ENCODE peak calls at places on chromosomes 12 and 14, in eight cellular contexts. One of them, this sample, is unnamed.
A peak's percentile ranks its signal among the peaks of the same experiment; 100 is the strongest.

GRCh38 chr12:3273409-3273853 is 196.3 kb downstream of the TSPAN9 start:
- DNase-seq in fibroblast of lung: peak; percentile 71
- DNase-seq in tibial nerve: no peak
- DNase-seq in LNCaP clone FGC: no peak
- DNase-seq in pancreas: no peak
- DNase-seq in lower leg skin: no peak
- DNase-seq in cardiac fibroblast: no peak
- DNase-seq in fibroblast of mammary gland: no peak
- DNase-seq in this sample: no peak

GRCh38 chr12:46516933-46517578 is 144.5 kb upstream of the SLC38A2 start:
- DNase-seq in tibial nerve: no peak
- DNase-seq in pancreas: no peak
- DNase-seq in cardiac fibroblast: no peak
- DNase-seq in fibroblast of lung: no peak
- DNase-seq in LNCaP clone FGC: no peak
- DNase-seq in fibroblast of mammary gland: no peak
- DNase-seq in lower leg skin: no peak
- DNase-seq in this sample: peak; percentile 90

GRCh38 chr14:21066882-21067502 is 3.1 kb upstream of the ARHGEF40 start:
- DNase-seq in tibial nerve: no peak
- DNase-seq in cardiac fibroblast: no peak
- DNase-seq in pancreas: no peak
- DNase-seq in lower leg skin: no peak
- DNase-seq in fibroblast of mammary gland: no peak
- DNase-seq in LNCaP clone FGC: no peak
- DNase-seq in fibroblast of lung: no peak
- DNase-seq in this sample: no peak

GRCh38 chr12:105224399-105224798 is 11.6 kb downstream of the APPL2 start:
- DNase-seq in pancreas: no peak
- DNase-seq in fibroblast of lung: no peak
- DNase-seq in tibial nerve: no peak
- DNase-seq in LNCaP clone FGC: no peak
- DNase-seq in cardiac fibroblast: no peak
- DNase-seq in lower leg skin: no peak
- DNase-seq in fibroblast of mammary gland: no peak
- DNase-seq in this sample: no peak

GRCh38 chr12:13343380-13343779 is 146.9 kb downstream of the EMP1 start:
- DNase-seq in pancreas: no peak
- DNase-seq in lower leg skin: no peak
- DNase-seq in fibroblast of mammary gland: peak; percentile 90
- DNase-seq in fibroblast of lung: peak; percentile 20
- DNase-seq in tibial nerve: no peak
- DNase-seq in cardiac fibroblast: no peak
- DNase-seq in LNCaP clone FGC: no peak
- DNase-seq in this sample: no peak

GRCh38 chr12:32052300-32052691 is 54.4 kb upstream of the BICD1 start:
- DNase-seq in cardiac fibroblast: no peak
- DNase-seq in tibial nerve: no peak
- DNase-seq in pancreas: no peak
- DNase-seq in fibroblast of mammary gland: no peak
- DNase-seq in fibroblast of lung: no peak
- DNase-seq in LNCaP clone FGC: no peak
- DNase-seq in lower leg skin: no peak
- DNase-seq in this sample: no peak

GRCh38 chr14:31205681-31206535 is 1.7 kb downstream of the HECTD1 start:
- DNase-seq in tibial nerve: no peak
- DNase-seq in fibroblast of mammary gland: peak; percentile 90
- DNase-seq in lower leg skin: no peak
- DNase-seq in fibroblast of lung: peak; percentile 75
- DNase-seq in pancreas: no peak
- DNase-seq in LNCaP clone FGC: peak; percentile 25
- DNase-seq in cardiac fibroblast: peak; percentile 69
- DNase-seq in this sample: peak; percentile 24

GRCh38 chr12:99810718-99811593 is 163.4 kb downstream of the GARIN6 start:
- DNase-seq in fibroblast of mammary gland: peak; percentile 69
- DNase-seq in fibroblast of lung: peak; percentile 29
- DNase-seq in lower leg skin: no peak
- DNase-seq in pancreas: no peak
- DNase-seq in cardiac fibroblast: peak; percentile 37
- DNase-seq in tibial nerve: no peak
- DNase-seq in LNCaP clone FGC: peak; percentile 84
- DNase-seq in this sample: peak; percentile 4

GRCh38 chr12:103712191-103712590 is 125.1 kb downstream of the STAB2 start:
- DNase-seq in tibial nerve: no peak
- DNase-seq in cardiac fibroblast: no peak
- DNase-seq in fibroblast of lung: no peak
- DNase-seq in fibroblast of mammary gland: no peak
- DNase-seq in lower leg skin: no peak
- DNase-seq in LNCaP clone FGC: no peak
- DNase-seq in pancreas: no peak
- DNase-seq in this sample: no peak

GRCh38 chr14:73426877-73427276 is 31.5 kb downstream of the NUMB start:
- DNase-seq in pancreas: no peak
- DNase-seq in fibroblast of lung: peak; percentile 83
- DNase-seq in LNCaP clone FGC: no peak
- DNase-seq in lower leg skin: no peak
- DNase-seq in tibial nerve: no peak
- DNase-seq in cardiac fibroblast: peak; percentile 65
- DNase-seq in fibroblast of mammary gland: peak; percentile 69
- DNase-seq in this sample: peak; percentile 14

GRCh38 chr14:104184911-104185499 is 46.6 kb downstream of the KIF26A start:
- DNase-seq in pancreas: no peak
- DNase-seq in fibroblast of mammary gland: no peak
- DNase-seq in cardiac fibroblast: peak; percentile 37
- DNase-seq in LNCaP clone FGC: peak; percentile 8
- DNase-seq in tibial nerve: no peak
- DNase-seq in fibroblast of lung: no peak
- DNase-seq in lower leg skin: no peak
- DNase-seq in this sample: no peak

GRCh38 chr14:32947792-32948191 is 9.1 kb downstream of the NPAS3 start:
- DNase-seq in tibial nerve: no peak
- DNase-seq in lower leg skin: no peak
- DNase-seq in fibroblast of mammary gland: no peak
- DNase-seq in cardiac fibroblast: no peak
- DNase-seq in LNCaP clone FGC: no peak
- DNase-seq in pancreas: no peak
- DNase-seq in fibroblast of lung: no peak
- DNase-seq in this sample: no peak

GRCh38 chr14:104117341-104118005 is 20.9 kb upstream of the KIF26A start:
- DNase-seq in pancreas: no peak
- DNase-seq in fibroblast of lung: no peak
- DNase-seq in fibroblast of mammary gland: no peak
- DNase-seq in tibial nerve: no peak
- DNase-seq in cardiac fibroblast: no peak
- DNase-seq in LNCaP clone FGC: no peak
- DNase-seq in lower leg skin: no peak
- DNase-seq in this sample: no peak

GRCh38 chr14:91453744-91454143 is 36.1 kb upstream of the CCDC88C start:
- DNase-seq in fibroblast of mammary gland: no peak
- DNase-seq in cardiac fibroblast: no peak
- DNase-seq in tibial nerve: no peak
- DNase-seq in LNCaP clone FGC: no peak
- DNase-seq in fibroblast of lung: no peak
- DNase-seq in lower leg skin: no peak
- DNase-seq in pancreas: no peak
- DNase-seq in this sample: no peak

GRCh38 chr14:91466192-91466591 is 43.9 kb downstream of the PPP4R3A start:
- DNase-seq in pancreas: peak; percentile 15
- DNase-seq in lower leg skin: no peak
- DNase-seq in LNCaP clone FGC: no peak
- DNase-seq in tibial nerve: no peak
- DNase-seq in cardiac fibroblast: no peak
- DNase-seq in fibroblast of mammary gland: no peak
- DNase-seq in fibroblast of lung: peak; percentile 10
- DNase-seq in this sample: no peak

GRCh38 chr12:117494833-117495714 is 133.6 kb upstream of the NOS1 start:
- DNase-seq in fibroblast of mammary gland: no peak
- DNase-seq in LNCaP clone FGC: peak; percentile 42
- DNase-seq in lower leg skin: no peak
- DNase-seq in tibial nerve: no peak
- DNase-seq in fibroblast of lung: no peak
- DNase-seq in cardiac fibroblast: no peak
- DNase-seq in pancreas: peak; percentile 68
- DNase-seq in this sample: no peak

GRCh38 chr12:26185532-26186320 is 9.6 kb upstream of the SSPN start:
- DNase-seq in LNCaP clone FGC: no peak
- DNase-seq in tibial nerve: no peak
- DNase-seq in fibroblast of mammary gland: no peak
- DNase-seq in fibroblast of lung: peak; percentile 15
- DNase-seq in lower leg skin: no peak
- DNase-seq in cardiac fibroblast: no peak
- DNase-seq in pancreas: peak; percentile 14
- DNase-seq in this sample: no peak

GRCh38 chr14:63209160-63209559 is 4.9 kb downstream of the RHOJ start:
- DNase-seq in pancreas: no peak
- DNase-seq in lower leg skin: no peak
- DNase-seq in tibial nerve: no peak
- DNase-seq in cardiac fibroblast: no peak
- DNase-seq in fibroblast of mammary gland: no peak
- DNase-seq in LNCaP clone FGC: no peak
- DNase-seq in fibroblast of lung: peak; percentile 39
- DNase-seq in this sample: no peak

GRCh38 chr14:96626121-96626768 is 124.1 kb downstream of the PAPOLA start:
- DNase-seq in cardiac fibroblast: no peak
- DNase-seq in lower leg skin: no peak
- DNase-seq in fibroblast of mammary gland: no peak
- DNase-seq in fibroblast of lung: no peak
- DNase-seq in pancreas: no peak
- DNase-seq in LNCaP clone FGC: no peak
- DNase-seq in tibial nerve: no peak
- DNase-seq in this sample: no peak

GRCh38 chr14:71142375-71143038 is 235.2 kb downstream of the PCNX1 start:
- DNase-seq in lower leg skin: no peak
- DNase-seq in LNCaP clone FGC: no peak
- DNase-seq in cardiac fibroblast: peak; percentile 87
- DNase-seq in pancreas: no peak
- DNase-seq in tibial nerve: no peak
- DNase-seq in fibroblast of lung: peak; percentile 100
- DNase-seq in fibroblast of mammary gland: peak; percentile 94
- DNase-seq in this sample: peak; percentile 63

GRCh38 chr14:76919431-76919810 is 93.2 kb downstream of the LRRC74A start:
- DNase-seq in tibial nerve: no peak
- DNase-seq in LNCaP clone FGC: peak; percentile 50
- DNase-seq in fibroblast of lung: peak; percentile 46
- DNase-seq in pancreas: peak; percentile 43
- DNase-seq in cardiac fibroblast: no peak
- DNase-seq in lower leg skin: no peak
- DNase-seq in fibroblast of mammary gland: no peak
- DNase-seq in this sample: no peak
- H3K4me3 ChIP-seq in tibial nerve: peak overlapping the region; percentile 2
- H3K4me3 ChIP-seq in LNCaP clone FGC: no peak overlapping the region
- H3K4me3 ChIP-seq in fibroblast of lung: peak overlapping the region; percentile 0
- H3K4me3 ChIP-seq in pancreas: no peak overlapping the region
- H3K4me3 ChIP-seq in cardiac fibroblast: peak overlapping the region; percentile 14
- H3K4me3 ChIP-seq in lower leg skin: no peak overlapping the region
- H3K4me3 ChIP-seq in fibroblast of mammary gland: no peak overlapping the region
- H3K4me3 ChIP-seq in this sample: no peak overlapping the region

GRCh38 chr14:22846811-22847307 is 10.5 kb downstream of the MMP14 start:
- DNase-seq in tibial nerve: no peak
- DNase-seq in fibroblast of mammary gland: no peak
- DNase-seq in fibroblast of lung: no peak
- DNase-seq in cardiac fibroblast: no peak
- DNase-seq in LNCaP clone FGC: no peak
- DNase-seq in pancreas: no peak
- DNase-seq in lower leg skin: no peak
- DNase-seq in this sample: no peak
- TF ChIP-seq CTCF in tibial nerve: no peak
- TF ChIP-seq CTCF in fibroblast of mammary gland: no peak
- TF ChIP-seq CTCF in fibroblast of lung: no peak
- TF ChIP-seq CTCF in cardiac fibroblast: peak; percentile 7
- TF ChIP-seq CTCF in LNCaP clone FGC: no peak
- TF ChIP-seq CTCF in pancreas: no peak
- TF ChIP-seq CTCF in lower leg skin: no peak
- TF ChIP-seq CTCF in this sample: no peak

DNA sequence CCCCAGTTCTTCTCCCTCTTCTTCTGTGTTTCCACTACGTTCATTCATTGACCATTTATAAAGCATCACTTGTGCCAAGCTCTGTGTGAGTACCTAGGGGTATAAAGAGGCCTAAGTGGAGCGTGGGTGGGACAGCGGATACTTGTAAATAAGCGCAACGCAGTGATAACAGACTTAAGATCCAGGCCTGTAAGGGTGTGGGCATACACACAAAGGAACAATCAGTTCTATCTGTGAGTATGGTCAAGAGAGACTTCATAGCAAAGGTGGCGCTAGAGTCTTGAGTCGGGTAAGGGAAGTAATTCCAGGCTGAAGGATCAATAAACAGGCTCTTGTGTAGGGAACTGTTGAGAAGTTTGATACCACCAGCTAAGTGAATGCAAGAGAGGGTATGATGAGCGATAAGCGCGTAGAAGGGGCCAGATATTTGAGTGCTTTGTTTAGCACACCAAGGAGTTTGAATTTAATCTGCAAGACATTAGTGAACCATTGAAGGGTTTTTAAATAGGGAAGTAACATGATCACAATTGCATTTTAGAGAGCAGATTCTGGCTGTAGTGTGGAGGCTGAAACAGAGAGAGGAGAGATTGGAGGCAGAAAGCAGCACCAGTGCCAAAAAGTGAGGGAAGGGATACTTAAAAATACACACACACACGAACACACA is 1.0 kb upstream of the GXYLT1 start:
- DNase-seq in fibroblast of lung: no peak
- DNase-seq in lower leg skin: no peak
- DNase-seq in LNCaP clone FGC: no peak
- DNase-seq in cardiac fibroblast: no peak
- DNase-seq in tibial nerve: no peak
- DNase-seq in pancreas: no peak
- DNase-seq in fibroblast of mammary gland: peak; percentile 28
- DNase-seq in this sample: peak; percentile 8
- H3K4me3 ChIP-seq in fibroblast of lung: peak overlapping the region; percentile 61
- H3K4me3 ChIP-seq in lower leg skin: no peak overlapping the region
- H3K4me3 ChIP-seq in LNCaP clone FGC: peak overlapping the region; percentile 70
- H3K4me3 ChIP-seq in cardiac fibroblast: no peak overlapping the region
- H3K4me3 ChIP-seq in tibial nerve: peak overlapping the region; percentile 33
- H3K4me3 ChIP-seq in pancreas: no peak overlapping the region
- H3K4me3 ChIP-seq in fibroblast of mammary gland: no peak overlapping the region
- H3K4me3 ChIP-seq in this sample: peak overlapping the region; percentile 52

DNA sequence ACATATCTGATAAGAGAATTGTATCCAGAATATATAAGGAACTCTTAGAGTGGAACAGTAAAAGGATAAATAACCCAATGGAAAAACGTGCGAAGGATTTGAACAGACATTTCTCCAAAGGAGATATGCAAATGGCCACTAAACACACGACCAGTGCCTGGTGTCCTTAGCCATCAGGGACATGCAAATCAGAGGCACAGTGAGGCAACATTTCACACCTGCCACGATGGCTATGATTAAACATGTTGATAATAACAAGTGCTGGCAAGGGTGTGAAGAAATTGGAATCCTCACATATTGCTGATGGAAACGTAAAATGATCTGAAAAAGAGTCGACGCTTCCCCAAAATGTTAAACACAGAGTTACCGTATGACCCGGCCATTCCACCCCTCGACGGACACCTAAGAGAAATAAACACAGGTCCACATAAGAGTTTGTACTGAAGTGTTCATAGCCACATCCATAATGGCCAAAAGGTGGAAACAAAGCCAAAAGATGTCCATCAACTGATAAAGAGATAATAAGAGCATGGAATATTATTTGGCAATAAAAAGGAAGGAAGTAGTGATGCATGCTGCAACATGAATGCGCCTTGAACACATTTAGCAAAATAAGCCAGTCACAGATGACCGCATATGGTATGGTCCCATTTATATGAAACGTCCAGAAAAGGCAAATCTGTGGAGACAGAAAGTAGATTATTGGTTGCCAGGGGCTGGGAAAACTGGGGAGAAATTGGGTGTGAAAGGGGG is 6.3 kb upstream of the TMEM121 start:
- DNase-seq in fibroblast of mammary gland: no peak
- DNase-seq in lower leg skin: no peak
- DNase-seq in pancreas: no peak
- DNase-seq in fibroblast of lung: no peak
- DNase-seq in cardiac fibroblast: no peak
- DNase-seq in LNCaP clone FGC: no peak
- DNase-seq in tibial nerve: no peak
- DNase-seq in this sample: no peak
- TF ChIP-seq CTCF in fibroblast of mammary gland: no peak
- TF ChIP-seq CTCF in lower leg skin: no peak
- TF ChIP-seq CTCF in pancreas: no peak
- TF ChIP-seq CTCF in fibroblast of lung: no peak
- TF ChIP-seq CTCF in cardiac fibroblast: no peak
- TF ChIP-seq CTCF in LNCaP clone FGC: no peak
- TF ChIP-seq CTCF in tibial nerve: no peak
- TF ChIP-seq CTCF in this sample: no peak